ENCODE peak calls at places on chromosome 10, in five cellular contexts. One of them, this sample, is unnamed.

GRCh38 chr10:89302628-89303027 is 782 bp downstream of the IFIT2 start:
- DNase-seq in tibial nerve: no peak
- DNase-seq in endothelial cell: no peak
- DNase-seq in left ventricle myocardium inferior: no peak
- DNase-seq in type B pancreatic cell: no peak
- DNase-seq in this sample: no peak

GRCh38 chr10:115355162-115355760 is 262.1 kb downstream of the ATRNL1 start:
- DNase-seq in endothelial cell: peak
- DNase-seq in tibial nerve: no peak
- DNase-seq in type B pancreatic cell: no peak
- DNase-seq in left ventricle myocardium inferior: no peak
- DNase-seq in this sample: peak

GRCh38 chr10:46223626-46224413 is 63.0 kb upstream of the ANTXRL start:
- DNase-seq in endothelial cell: no peak
- DNase-seq in tibial nerve: peak
- DNase-seq in type B pancreatic cell: peak
- DNase-seq in left ventricle myocardium inferior: no peak
- DNase-seq in this sample: no peak

GRCh38 chr10:48535416-48536225 is 69.3 kb downstream of the ARHGAP22 start:
- DNase-seq in left ventricle myocardium inferior: no peak
- DNase-seq in type B pancreatic cell: no peak
- DNase-seq in endothelial cell: no peak
- DNase-seq in tibial nerve: no peak
- DNase-seq in this sample: no peak

GRCh38 chr10:126062132-126063032 is 166.0 kb downstream of the FANK1 start:
- DNase-seq in left ventricle myocardium inferior: peak
- DNase-seq in type B pancreatic cell: no peak
- DNase-seq in tibial nerve: peak
- DNase-seq in endothelial cell: no peak
- DNase-seq in this sample: no peak

GRCh38 chr10:110395350-110396283 is 90.9 kb upstream of the SMNDC1 start:
- DNase-seq in left ventricle myocardium inferior: no peak
- DNase-seq in tibial nerve: no peak
- DNase-seq in type B pancreatic cell: no peak
- DNase-seq in endothelial cell: no peak
- DNase-seq in this sample: no peak

GRCh38 chr10:103284170-103284569 is 7.2 kb downstream of the INA start:
- DNase-seq in type B pancreatic cell: no peak
- DNase-seq in endothelial cell: no peak
- DNase-seq in left ventricle myocardium inferior: no peak
- DNase-seq in tibial nerve: peak
- DNase-seq in this sample: no peak

GRCh38 chr10:114768394-114768786 is 53.2 kb upstream of the FHIP2A start:
- DNase-seq in left ventricle myocardium inferior: no peak
- DNase-seq in endothelial cell: peak
- DNase-seq in type B pancreatic cell: no peak
- DNase-seq in tibial nerve: no peak
- DNase-seq in this sample: no peak

GRCh38 chr10:1180836-1181235 is 124.7 kb downstream of the WDR37 start:
- DNase-seq in type B pancreatic cell: no peak
- DNase-seq in left ventricle myocardium inferior: no peak
- DNase-seq in endothelial cell: peak
- DNase-seq in tibial nerve: no peak
- DNase-seq in this sample: no peak

GRCh38 chr10:33248638-33249037 is 85.8 kb downstream of the NRP1 start:
- DNase-seq in left ventricle myocardium inferior: no peak
- DNase-seq in type B pancreatic cell: no peak
- DNase-seq in endothelial cell: no peak
- DNase-seq in tibial nerve: peak
- DNase-seq in this sample: no peak

GRCh38 chr10:43074409-43074808 is 2.5 kb upstream of the RET start:
- DNase-seq in endothelial cell: no peak
- DNase-seq in left ventricle myocardium inferior: no peak
- DNase-seq in tibial nerve: no peak
- DNase-seq in type B pancreatic cell: no peak
- DNase-seq in this sample: no peak

GRCh38 chr10:44853148-44853734 is 57.9 kb upstream of the TMEM72 start:
- DNase-seq in endothelial cell: no peak
- DNase-seq in tibial nerve: no peak
- DNase-seq in left ventricle myocardium inferior: no peak
- DNase-seq in type B pancreatic cell: peak
- DNase-seq in this sample: no peak
- TF ChIP-seq CTCF in endothelial cell: no peak
- TF ChIP-seq CTCF in tibial nerve: no peak
- TF ChIP-seq CTCF in left ventricle myocardium inferior: peak
- TF ChIP-seq CTCF in type B pancreatic cell: peak
- TF ChIP-seq CTCF in this sample: no peak

GRCh38 chr10:83806716-83807115 is 332.6 kb upstream of the GHITM start:
- DNase-seq in tibial nerve: no peak
- DNase-seq in type B pancreatic cell: no peak
- DNase-seq in endothelial cell: no peak
- DNase-seq in left ventricle myocardium inferior: no peak
- DNase-seq in this sample: no peak

GRCh38 chr10:83801983-83802382 is 337.3 kb upstream of the GHITM start:
- DNase-seq in type B pancreatic cell: no peak
- DNase-seq in left ventricle myocardium inferior: no peak
- DNase-seq in endothelial cell: no peak
- DNase-seq in tibial nerve: no peak
- DNase-seq in this sample: no peak
- TF ChIP-seq CTCF in type B pancreatic cell: peak
- TF ChIP-seq CTCF in left ventricle myocardium inferior: no peak
- TF ChIP-seq CTCF in endothelial cell: no peak
- TF ChIP-seq CTCF in tibial nerve: no peak
- TF ChIP-seq CTCF in this sample: no peak

GRCh38 chr10:132939957-132940790 is 2.2 kb downstream of the CFAP46 start:
- DNase-seq in tibial nerve: peak
- DNase-seq in endothelial cell: peak
- DNase-seq in type B pancreatic cell: no peak
- DNase-seq in left ventricle myocardium inferior: no peak
- DNase-seq in this sample: peak
- TF ChIP-seq CTCF in tibial nerve: peak
- TF ChIP-seq CTCF in endothelial cell: peak
- TF ChIP-seq CTCF in type B pancreatic cell: peak
- TF ChIP-seq CTCF in left ventricle myocardium inferior: peak
- TF ChIP-seq CTCF in this sample: peak

DNA sequence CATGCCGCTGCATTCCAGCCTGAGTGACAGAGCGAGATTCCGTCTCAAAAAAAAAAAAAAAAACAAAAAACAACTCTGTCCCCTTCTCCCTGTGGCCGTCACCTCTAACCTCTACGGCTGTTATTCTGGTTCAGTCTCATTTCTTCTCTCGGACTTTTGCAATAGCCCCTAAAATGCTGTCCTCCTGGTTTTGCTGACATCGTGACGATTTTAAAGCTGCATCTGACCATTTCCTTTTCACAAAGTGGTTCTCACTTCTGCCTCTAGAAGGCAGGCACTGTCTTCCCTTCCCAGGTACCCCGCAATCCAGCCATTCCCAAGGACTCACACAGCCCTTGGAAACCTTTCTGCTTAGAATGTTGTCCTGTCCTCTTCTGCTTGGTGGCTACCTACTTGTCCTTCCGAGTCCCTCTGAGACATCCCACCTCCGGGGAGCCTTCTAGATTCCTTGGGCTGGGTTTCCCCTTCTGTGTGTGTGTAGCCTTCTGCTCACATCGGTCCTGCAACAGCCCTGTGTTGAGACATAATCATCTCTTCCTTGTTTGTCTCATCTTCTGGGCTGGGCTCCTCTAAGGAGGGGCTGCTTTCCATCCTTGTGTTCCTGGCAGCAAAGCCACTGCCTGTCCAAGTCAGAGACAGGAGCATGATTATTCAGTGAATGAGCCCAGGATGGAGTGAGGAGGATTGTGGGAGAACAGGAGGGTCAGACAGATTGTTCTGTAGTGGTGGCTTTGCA is 83.1 kb downstream of the GRK5 start:
- DNase-seq in left ventricle myocardium inferior: no peak
- DNase-seq in type B pancreatic cell: no peak
- DNase-seq in endothelial cell: no peak
- DNase-seq in tibial nerve: no peak
- DNase-seq in this sample: no peak
- TF ChIP-seq CTCF in left ventricle myocardium inferior: no peak
- TF ChIP-seq CTCF in type B pancreatic cell: no peak
- TF ChIP-seq CTCF in endothelial cell: no peak
- TF ChIP-seq CTCF in tibial nerve: no peak
- TF ChIP-seq CTCF in this sample: no peak

DNA sequence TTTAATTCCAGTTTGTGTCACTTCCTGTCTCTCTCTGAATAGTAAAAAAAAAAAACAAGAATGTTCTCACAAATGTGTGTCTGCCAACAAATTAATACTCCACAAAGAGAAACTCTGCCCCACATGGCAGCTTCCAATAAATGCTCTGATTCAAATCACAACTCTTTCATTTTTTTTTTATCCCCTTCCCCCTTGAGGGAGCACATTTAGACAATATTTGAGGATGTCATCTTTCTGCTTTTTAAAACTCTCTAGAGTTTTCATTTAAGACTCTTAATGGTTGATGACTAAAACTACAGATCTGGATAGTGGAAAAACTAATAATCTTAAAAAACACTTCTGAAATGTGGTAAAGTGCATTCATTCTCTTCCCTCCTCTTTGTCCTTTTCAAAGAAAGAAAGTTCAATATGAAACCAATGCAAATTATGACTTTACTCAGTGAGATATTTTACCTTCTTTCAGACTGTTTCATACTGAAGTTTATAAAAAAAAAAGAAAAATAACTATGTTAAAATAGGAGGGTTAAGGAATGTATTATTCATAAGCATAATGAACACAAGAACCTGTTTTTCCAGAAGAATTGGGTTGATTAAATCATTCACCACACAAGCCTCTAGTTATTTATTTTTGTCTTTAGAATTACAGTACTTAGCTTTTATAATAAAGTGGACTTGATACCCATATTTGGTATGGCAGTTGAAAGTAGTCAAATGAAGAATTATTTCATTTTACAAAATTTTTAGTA is 42.4 kb downstream of the ARID5B start:
- DNase-seq in tibial nerve: no peak
- DNase-seq in endothelial cell: no peak
- DNase-seq in type B pancreatic cell: no peak
- DNase-seq in left ventricle myocardium inferior: no peak
- DNase-seq in this sample: no peak
- TF ChIP-seq CTCF in tibial nerve: peak
- TF ChIP-seq CTCF in endothelial cell: no peak
- TF ChIP-seq CTCF in type B pancreatic cell: peak
- TF ChIP-seq CTCF in left ventricle myocardium inferior: peak
- TF ChIP-seq CTCF in this sample: no peak

DNA sequence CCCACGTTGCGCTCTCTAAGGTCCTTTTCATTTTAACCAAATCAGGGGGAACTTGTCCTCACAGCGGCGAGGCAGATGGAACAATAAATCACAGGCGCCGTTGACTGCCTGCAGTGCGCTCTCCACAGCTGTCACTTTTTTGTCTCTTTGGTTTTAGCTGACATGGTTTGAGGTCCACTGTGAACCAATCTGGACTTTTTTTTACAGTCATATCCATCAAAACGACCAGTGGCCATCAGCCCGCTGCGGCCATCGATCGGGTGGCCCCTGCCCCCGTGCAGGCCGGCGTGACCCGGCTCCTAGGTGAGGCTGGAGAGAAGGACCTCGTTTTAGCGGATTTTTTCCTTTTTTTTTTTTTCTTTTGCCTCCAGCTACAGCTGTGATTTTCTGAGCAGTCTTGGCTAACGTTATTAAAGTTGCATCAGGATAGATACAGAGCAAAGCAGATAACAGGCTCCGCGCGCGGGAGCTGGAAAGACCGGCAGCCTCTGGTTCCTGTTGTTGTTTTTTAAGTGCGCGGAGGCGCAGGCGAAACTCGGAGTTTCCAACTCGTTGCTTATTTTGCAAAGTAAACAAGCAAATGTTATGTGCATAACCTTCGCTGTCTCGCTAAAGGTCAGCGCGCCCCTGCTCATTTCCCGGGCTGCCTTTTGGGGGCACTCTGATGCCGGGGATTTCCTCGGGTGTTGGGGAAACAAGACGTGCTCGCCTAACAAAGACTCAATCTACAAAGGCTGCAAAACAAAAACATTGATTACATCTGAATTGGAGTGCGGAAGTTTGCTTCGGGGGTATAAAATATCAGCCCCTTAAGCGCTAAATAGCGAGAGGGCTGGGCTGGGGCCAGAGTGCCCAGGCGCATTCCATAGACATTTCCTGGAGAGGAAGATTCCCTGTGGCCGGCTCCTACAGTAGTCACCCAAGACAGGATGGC is 414.9 kb upstream of the MKI67 start:
- DNase-seq in endothelial cell: peak
- DNase-seq in tibial nerve: no peak
- DNase-seq in type B pancreatic cell: no peak
- DNase-seq in left ventricle myocardium inferior: peak
- DNase-seq in this sample: no peak
- TF ChIP-seq CTCF in endothelial cell: no peak
- TF ChIP-seq CTCF in tibial nerve: no peak
- TF ChIP-seq CTCF in type B pancreatic cell: peak
- TF ChIP-seq CTCF in left ventricle myocardium inferior: peak
- TF ChIP-seq CTCF in this sample: peak

GRCh38 chr10:59694936-59695335 is 14.7 kb downstream of the SLC16A9 start:
- DNase-seq in left ventricle myocardium inferior: no peak
- DNase-seq in type B pancreatic cell: no peak
- DNase-seq in endothelial cell: no peak
- DNase-seq in tibial nerve: no peak
- DNase-seq in this sample: no peak

GRCh38 chr10:59702347-59702746 is 7.3 kb downstream of the SLC16A9 start:
- DNase-seq in tibial nerve: no peak
- DNase-seq in endothelial cell: no peak
- DNase-seq in left ventricle myocardium inferior: no peak
- DNase-seq in type B pancreatic cell: no peak
- DNase-seq in this sample: no peak

GRCh38 chr10:59704644-59705043 is 5.0 kb downstream of the SLC16A9 start:
- DNase-seq in endothelial cell: no peak
- DNase-seq in type B pancreatic cell: no peak
- DNase-seq in left ventricle myocardium inferior: no peak
- DNase-seq in tibial nerve: no peak
- DNase-seq in this sample: no peak

GRCh38 chr10:59698326-59698725 is 11.3 kb downstream of the SLC16A9 start:
- DNase-seq in left ventricle myocardium inferior: no peak
- DNase-seq in type B pancreatic cell: no peak
- DNase-seq in tibial nerve: no peak
- DNase-seq in endothelial cell: no peak
- DNase-seq in this sample: no peak

GRCh38 chr10:59700709-59701108 is 8.9 kb downstream of the SLC16A9 start:
- DNase-seq in endothelial cell: no peak
- DNase-seq in type B pancreatic cell: no peak
- DNase-seq in left ventricle myocardium inferior: no peak
- DNase-seq in tibial nerve: no peak
- DNase-seq in this sample: no peak
- TF ChIP-seq CTCF in endothelial cell: no peak
- TF ChIP-seq CTCF in type B pancreatic cell: no peak
- TF ChIP-seq CTCF in left ventricle myocardium inferior: no peak
- TF ChIP-seq CTCF in tibial nerve: no peak
- TF ChIP-seq CTCF in this sample: no peak

This sample was measured in progenitor cell of endocrine pancreas.